ENCODE peak calls at places on chromosome 2, in seven cellular contexts. G, S, C, F, B, N and R are unnamed samples.

GRCh38 chr2:214019229-214019972 is 391.5 kb upstream of the VWC2L start:
- DNase-seq in B (peak), N (peak), C (no peak), S (no peak), F (no peak), G (peak), R (peak)

GRCh38 chr2:27306657-27307544 is 1.3 kb downstream of the UCN start:
- DNase-seq in S (no peak), G (no peak), C (no peak), F (no peak), N (no peak), B (no peak), R (no peak)

GRCh38 chr2:121804340-121804739 is 48.9 kb downstream of the TSN start:
- DNase-seq in N (peak), S (no peak), G (no peak), C (no peak), F (no peak), B (no peak), R (peak)

GRCh38 chr2:191539068-191539467 is 138.9 kb upstream of the NABP1 start:
- DNase-seq in S (no peak), N (peak), F (no peak), G (no peak), C (no peak), B (peak), R (no peak)

GRCh38 chr2:71877636-71878035 is 270.0 kb downstream of the CYP26B1 start:
- DNase-seq in G (no peak), C (no peak), S (no peak), N (no peak), B (no peak), F (no peak), R (no peak)

GRCh38 chr2:211745295-211746097 is 793.1 kb downstream of the ERBB4 start:
- DNase-seq in C (no peak), S (peak), B (peak), F (peak), G (peak), N (peak), R (no peak)

GRCh38 chr2:157696036-157696435 is 67.4 kb upstream of the ACVR1C start:
- DNase-seq in N (peak), S (no peak), G (no peak), B (no peak), C (no peak), F (no peak), R (no peak)

GRCh38 chr2:179297922-179298321 is 33.3 kb upstream of the SESTD1 start:
- DNase-seq in N (no peak), F (no peak), B (no peak), G (no peak), C (no peak), S (no peak), R (no peak)

GRCh38 chr2:151808258-151809072 is 19.8 kb downstream of the ARL5A start:
- DNase-seq in B (no peak), S (no peak), F (no peak), C (no peak), G (no peak), N (peak), R (no peak)

GRCh38 chr2:166344286-166345113 is 31.2 kb downstream of the SCN9A start:
- DNase-seq in S (no peak), B (peak), F (peak), N (peak), G (no peak), C (no peak), R (no peak)

GRCh38 chr2:18268400-18268799 is 292.1 kb downstream of the RDH14 start:
- DNase-seq in F (no peak), G (no peak), B (no peak), N (peak), C (no peak), S (no peak), R (no peak)

GRCh38 chr2:152440460-152440859 is 105.5 kb downstream of the FMNL2 start:
- DNase-seq in N (no peak), F (no peak), S (no peak), G (no peak), C (no peak), B (no peak), R (no peak)

GRCh38 chr2:13056259-13056843 is 339.6 kb downstream of the TRIB2 start:
- DNase-seq in B (no peak), S (no peak), F (no peak), N (peak), G (no peak), C (no peak), R (peak)

GRCh38 chr2:181307203-181307991 is 149.8 kb upstream of the ITGA4 start:
- DNase-seq in F (no peak), B (no peak), N (no peak), C (no peak), G (no peak), S (no peak), R (no peak)

GRCh38 chr2:26805241-26805676 is 19.4 kb downstream of the CENPA start:
- DNase-seq in N (peak), G (no peak), S (no peak), F (no peak), B (peak), C (no peak), R (no peak)

GRCh38 chr2:148253716-148254115 is 232.8 kb downstream of the MBD5 start:
- DNase-seq in B (no peak), G (no peak), F (no peak), C (no peak), S (no peak), N (peak), R (no peak)

GRCh38 chr2:218284106-218284811 is 8.0 kb downstream of the TMBIM1 start:
- DNase-seq in N (peak), G (no peak), F (no peak), C (peak), B (no peak), S (no peak), R (no peak)

GRCh38 chr2:535222-535621 is 142.0 kb downstream of the TMEM18 start:
- DNase-seq in G (no peak), F (no peak), C (no peak), N (peak), S (no peak), B (no peak), R (no peak)

GRCh38 chr2:129296401-129297343 is 682.8 kb upstream of the RAB6C start:
- DNase-seq in G (no peak), F (no peak), C (no peak), S (no peak), N (no peak), B (peak), R (no peak)

GRCh38 chr2:46977899-46978298 is 62.3 kb upstream of the MCFD2 start:
- DNase-seq in C (no peak), S (no peak), F (no peak), G (no peak), B (no peak), N (no peak), R (no peak)

GRCh38 chr2:28470759-28471158 is 25.1 kb upstream of the PLB1 start:
- DNase-seq in F (no peak), G (no peak), B (no peak), N (no peak), S (no peak), C (no peak), R (no peak)

GRCh38 chr2:207505728-207506127 is 24.0 kb upstream of the CREB1 start:
- DNase-seq in B (peak), C (no peak), F (peak), G (no peak), S (no peak), N (peak), R (no peak)

GRCh38 chr2:241390301-241391206 is 34.5 kb downstream of the FARP2 start:
- DNase-seq in G (no peak), B (no peak), C (no peak), N (no peak), F (no peak), S (no peak), R (no peak)

GRCh38 chr2:150880986-150881385 is 380.7 kb downstream of the RBM43 start:
- DNase-seq in G (no peak), N (no peak), C (no peak), F (no peak), S (no peak), B (no peak), R (no peak)

GRCh38 chr2:40315684-40316083 is 136.2 kb downstream of the SLC8A1 start:
- DNase-seq in C (no peak), B (no peak), G (no peak), N (peak), F (no peak), S (no peak), R (no peak)